ENCODE peak calls at places on chromosomes 6 and 20, in four cellular contexts. P, T, F and S are unnamed samples.
A peak's percentile ranks its signal among the peaks of the same experiment; 100 is the strongest.

GRCh38 chr6:39048481-39049399 is at the start of gene GLP1R:
- DNase-seq in P (no peak), T (peak; percentile 42), F (no peak), S (no peak)

GRCh38 chr6:133097208-133097607 is 143.9 kb upstream of the EYA4 start:
- DNase-seq in P (no peak), T (no peak), F (no peak), S (no peak)

GRCh38 chr6:127790571-127790970 is 110.3 kb downstream of the THEMIS start:
- DNase-seq in P (no peak), T (no peak), F (no peak), S (no peak)

GRCh38 chr6:13262302-13263006 is 65.9 kb downstream of the TBC1D7 start:
- DNase-seq in P (no peak), T (no peak), F (no peak), S (no peak)

GRCh38 chr20:9808166-9808565 is 30.7 kb downstream of the PAK5 start:
- DNase-seq in P (no peak), T (no peak), F (no peak), S (no peak)

GRCh38 chr20:38184098-38184497 is 19.0 kb upstream of the TGM2 start:
- DNase-seq in P (no peak), T (no peak), F (no peak), S (no peak)

GRCh38 chr6:41200901-41201783 is at the start of gene TREML2:
- DNase-seq in P (no peak), T (no peak), F (no peak), S (no peak)

GRCh38 chr6:11328613-11329247 is 96.3 kb upstream of the NEDD9 start:
- DNase-seq in P (no peak), T (peak; percentile 52), F (peak; percentile 54), S (peak; percentile 78)

GRCh38 chr6:43768983-43769525 is 957 bp upstream of the VEGFA start:
- DNase-seq in P (peak; percentile 80), T (peak; percentile 64), F (peak; percentile 77), S (peak; percentile 97)

GRCh38 chr6:155162682-155163081 is 101.1 kb upstream of the CLDN20 start:
- DNase-seq in P (no peak), T (no peak), F (no peak), S (peak; percentile 72)

GRCh38 chr20:50580016-50580747 is 70.0 kb downstream of the PTPN1 start:
- DNase-seq in P (peak; percentile 78), T (peak; percentile 71), F (peak; percentile 50), S (peak; percentile 63)

DNA sequence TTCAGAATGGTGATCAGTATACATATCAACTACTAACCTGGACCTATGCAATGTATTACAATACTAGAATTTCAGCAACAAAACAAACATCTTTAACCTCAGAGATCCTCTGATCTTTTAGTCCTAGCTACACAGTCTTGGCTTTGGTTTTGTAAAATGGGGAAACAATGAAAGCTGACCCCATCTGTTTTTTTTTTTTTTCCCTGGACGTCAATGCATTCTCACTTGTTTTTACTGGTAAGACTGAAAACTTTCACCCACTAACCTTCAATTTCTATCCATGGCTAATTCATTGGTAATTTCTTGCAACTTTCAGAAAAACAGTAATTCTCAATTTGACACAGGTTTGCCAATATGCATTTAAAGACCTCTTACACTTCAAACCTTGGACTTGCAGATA is 3.0 kb downstream of the KIF13A start:
- DNase-seq in P (no peak), T (no peak), F (no peak), S (no peak)
- H3K4me3 ChIP-seq in P (peak overlapping the region; percentile 78), T (no peak overlapping the region), F (no peak overlapping the region), S (peak overlapping the region; percentile 34)

DNA sequence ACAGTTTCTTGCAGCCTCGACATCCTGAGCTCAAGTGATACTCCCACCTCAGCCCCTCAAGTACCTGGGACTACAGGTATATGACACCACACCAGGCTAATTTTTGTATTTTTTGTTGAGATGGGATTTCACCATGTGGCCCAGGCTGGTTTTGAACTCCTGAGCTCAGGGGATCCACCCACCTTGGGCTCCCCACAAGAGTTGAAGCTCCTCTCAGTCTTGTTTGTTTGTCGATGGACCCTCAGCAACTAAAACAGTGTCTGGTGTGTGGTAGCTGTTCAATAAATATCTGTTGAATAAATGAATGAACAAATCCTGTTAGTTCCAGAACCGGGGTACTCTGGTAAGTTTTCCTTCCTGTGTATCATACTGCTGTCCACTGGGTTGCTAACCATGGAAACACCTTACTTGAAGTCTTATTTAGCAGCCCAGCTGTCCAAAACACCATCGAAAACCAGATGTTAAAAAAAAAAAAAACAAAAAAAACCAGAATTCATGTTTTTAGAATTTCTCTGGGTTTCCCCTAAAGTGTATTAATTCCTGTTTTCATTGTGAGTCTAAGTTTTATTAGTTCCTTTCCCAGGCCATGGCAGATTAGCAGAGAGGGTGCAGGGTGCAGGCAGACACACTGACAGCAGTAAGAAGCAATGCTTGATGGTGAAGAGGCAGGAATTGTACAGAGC is 7.8 kb upstream of the EZR start:
- DNase-seq in P (no peak), T (no peak), F (no peak), S (no peak)
- H3K4me3 ChIP-seq in P (no peak overlapping the region), T (no peak overlapping the region), F (no peak overlapping the region), S (no peak overlapping the region)

DNA sequence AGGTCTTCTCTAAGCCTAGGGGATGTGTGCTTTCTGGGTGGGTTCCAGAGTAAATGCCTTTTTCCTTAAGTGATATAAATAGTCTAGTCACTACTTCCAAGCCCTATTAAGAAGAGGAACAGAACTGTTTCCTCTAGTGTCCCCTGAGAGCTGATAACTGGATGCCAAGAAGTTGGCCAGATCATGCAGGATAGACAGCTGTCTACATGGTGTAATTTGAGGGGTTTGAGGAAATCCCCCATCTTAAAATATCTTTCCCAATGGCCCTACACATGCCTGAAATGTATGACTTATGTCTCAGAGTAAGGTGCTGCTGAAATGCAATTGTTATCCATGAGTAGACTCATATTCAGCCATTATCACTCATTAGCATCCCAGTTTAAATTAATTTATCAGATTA is 20.2 kb upstream of the PIM1 start:
- DNase-seq in P (no peak), T (no peak), F (no peak), S (no peak)
- H3K4me3 ChIP-seq in P (no peak overlapping the region), T (no peak overlapping the region), F (no peak overlapping the region), S (no peak overlapping the region)

GRCh38 chr6:107626645-107627044 is 136.7 kb downstream of the SOBP start:
- DNase-seq in P (no peak), T (no peak), F (no peak), S (no peak)
- H3K4me3 ChIP-seq in P (no peak overlapping the region), T (no peak overlapping the region), F (no peak overlapping the region), S (no peak overlapping the region)

DNA sequence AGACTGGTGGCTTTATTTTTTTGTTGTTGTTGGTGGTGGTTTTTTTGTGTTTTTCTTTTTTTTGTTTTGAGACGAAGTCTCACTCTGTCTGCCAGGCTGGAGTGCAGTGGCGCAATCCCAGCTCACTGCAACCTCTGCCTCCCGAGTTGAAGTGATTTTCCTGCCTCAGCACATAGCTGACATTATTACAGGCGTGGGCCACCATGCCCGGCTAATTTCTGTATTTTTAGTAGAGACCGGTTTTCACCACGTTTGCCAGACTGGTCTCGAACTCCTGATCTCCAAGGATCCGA is 693 bp downstream of the SERPINB9 start:
- DNase-seq in P (no peak), T (no peak), F (no peak), S (peak; percentile 58)
- H3K4me3 ChIP-seq in P (peak overlapping the region; percentile 68), T (peak overlapping the region; percentile 70), F (peak overlapping the region; percentile 57), S (peak overlapping the region; percentile 79)

GRCh38 chr6:68876792-68877493 is 241.9 kb downstream of the ADGRB3 start:
- DNase-seq in P (no peak), T (peak; percentile 25), F (peak; percentile 40), S (peak; percentile 42)
- H3K4me3 ChIP-seq in P (no peak overlapping the region), T (no peak overlapping the region), F (no peak overlapping the region), S (no peak overlapping the region)